ENCODE peak calls at places on chromosomes 11 and 22, in seven cellular contexts. U is EL; Y is AG04450; G is HS-27A; H is epithelial cell of esophagus; V is activated T-cell treated with anti-CD3 and anti-CD28 coated beads, Interleukin-2, amount 50 U/mL, for 48 hours; J is Right ventricle myocardium superior. L is an unnamed sample.

GRCh38 chr11:70567680-70568503 is 169.6 kb downstream of the CTTN start:
- DNase-seq in U (peak), Y (no peak), G (peak), H (peak), V (no peak), J (peak), L (no peak)

GRCh38 chr22:20644071-20644642 is 129.8 kb upstream of the SERPIND1 start:
- DNase-seq in U (no peak), Y (no peak), G (no peak), H (no peak), V (no peak), J (no peak), L (no peak)

GRCh38 chr11:75432911-75433321 is at the start of gene KLHL35:
- DNase-seq in U (no peak), Y (no peak), G (no peak), H (no peak), V (no peak), J (no peak), L (no peak)

GRCh38 chr11:111870113-111870512 is 1.3 kb downstream of the ALG9 start:
- DNase-seq in U (no peak), Y (no peak), G (no peak), H (peak), V (no peak), J (no peak), L (no peak)

GRCh38 chr22:29478326-29479276 is 1.4 kb upstream of the NEFH start:
- DNase-seq in U (no peak), Y (no peak), G (no peak), H (peak), V (no peak), J (no peak), L (no peak)

GRCh38 chr22:50044485-50045143 is 13.5 kb downstream of the TTLL8 start:
- DNase-seq in U (no peak), Y (no peak), G (no peak), H (no peak), V (no peak), J (no peak), L (no peak)

GRCh38 chr11:14345668-14346067 is 13.3 kb downstream of the RRAS2 start:
- DNase-seq in U (no peak), Y (no peak), G (no peak), H (no peak), V (no peak), J (no peak), L (no peak)

GRCh38 chr11:93145381-93145780 is 52.4 kb downstream of the SLC36A4 start:
- DNase-seq in U (no peak), Y (no peak), G (no peak), H (no peak), V (no peak), J (no peak), L (no peak)

GRCh38 chr22:28711820-28712777 is 29.5 kb downstream of the CHEK2 start:
- DNase-seq in U (peak), Y (peak), G (peak), H (peak), V (no peak), J (no peak), L (peak)

GRCh38 chr11:108302121-108302785 is 79.4 kb downstream of the ATM start:
- DNase-seq in U (peak), Y (no peak), G (no peak), H (peak), V (no peak), J (no peak), L (peak)

GRCh38 chr11:34537636-34538035 is 24.0 kb upstream of the ELF5 start:
- DNase-seq in U (no peak), Y (no peak), G (no peak), H (peak), V (no peak), J (no peak), L (no peak)